ENCODE peak calls at places on chromosomes 12 and 14, in eight cellular contexts. P is fibroblast of pulmonary artery, V is AG04450, O is AG10803, L is fibroblast of mammary gland, K is GM20000, U is colonic mucosa, F is CD14-positive monocyte. J is an unnamed sample.

GRCh38 chr12:131091976-131092691 is 138.4 kb downstream of the ADGRD1 start:
- DNase-seq in P (no peak), V (no peak), O (no peak), L (no peak), K (no peak), U (no peak), F (peak; percentile 38), J (no peak)

GRCh38 chr14:75069811-75070145 is 337 bp downstream of the ZC2HC1C start:
- DNase-seq in P (no peak), V (no peak), O (no peak), L (no peak), K (no peak), U (no peak), F (no peak), J (no peak)

GRCh38 chr14:93269341-93270068 is 62.4 kb downstream of the UBR7 start:
- DNase-seq in P (peak; percentile 43), V (peak; percentile 38), O (peak; percentile 57), L (peak; percentile 92), K (no peak), U (no peak), F (no peak), J (no peak)

GRCh38 chr12:130671556-130671955 is 44.5 kb downstream of the RIMBP2 start:
- DNase-seq in P (no peak), V (no peak), O (no peak), L (no peak), K (no peak), U (no peak), F (no peak), J (no peak)

GRCh38 chr14:103382375-103382774 is 2.8 kb upstream of the MARK3 start:
- DNase-seq in P (peak; percentile 77), V (no peak), O (peak; percentile 82), L (peak; percentile 76), K (no peak), U (no peak), F (no peak), J (no peak)

GRCh38 chr12:132837693-132838463 is 9.2 kb upstream of the GOLGA3 start:
- DNase-seq in P (no peak), V (no peak), O (peak; percentile 31), L (peak; percentile 34), K (no peak), U (no peak), F (no peak), J (no peak)

GRCh38 chr14:64637735-64638473 is 66.3 kb upstream of the PLEKHG3 start:
- DNase-seq in P (no peak), V (no peak), O (peak; percentile 57), L (peak; percentile 12), K (no peak), U (no peak), F (no peak), J (no peak)

GRCh38 chr12:93404961-93405849 is 27.5 kb downstream of the NUDT4 start:
- DNase-seq in P (no peak), V (no peak), O (no peak), L (no peak), K (no peak), U (no peak), F (no peak), J (no peak)

GRCh38 chr14:102584871-102585869 is 7.3 kb upstream of the RCOR1 start:
- DNase-seq in P (peak; percentile 70), V (no peak), O (no peak), L (no peak), K (no peak), U (peak; percentile 50), F (no peak), J (peak; percentile 44)

GRCh38 chr14:29242755-29243340 is 476.3 kb downstream of the FOXG1 start:
- DNase-seq in P (peak; percentile 65), V (no peak), O (peak; percentile 16), L (peak; percentile 45), K (no peak), U (no peak), F (no peak), J (no peak)

GRCh38 chr12:131280426-131280825 is 326.7 kb downstream of the ADGRD1 start:
- DNase-seq in P (no peak), V (no peak), O (no peak), L (no peak), K (no peak), U (no peak), F (peak; percentile 22), J (no peak)

GRCh38 chr12:65894127-65894526 is 69.8 kb downstream of the HMGA2 start:
- DNase-seq in P (no peak), V (no peak), O (no peak), L (no peak), K (no peak), U (no peak), F (no peak), J (no peak)

GRCh38 chr12:108856170-108856427 is 1.3 kb downstream of the SSH1 start:
- DNase-seq in P (no peak), V (no peak), O (no peak), L (no peak), K (no peak), U (no peak), F (no peak), J (no peak)

GRCh38 chr12:128817115-128818015 is 6.4 kb downstream of the SLC15A4 start:
- DNase-seq in P (peak; percentile 60), V (no peak), O (peak; percentile 79), L (peak; percentile 82), K (peak; percentile 57), U (no peak), F (peak; percentile 73), J (no peak)

DNA sequence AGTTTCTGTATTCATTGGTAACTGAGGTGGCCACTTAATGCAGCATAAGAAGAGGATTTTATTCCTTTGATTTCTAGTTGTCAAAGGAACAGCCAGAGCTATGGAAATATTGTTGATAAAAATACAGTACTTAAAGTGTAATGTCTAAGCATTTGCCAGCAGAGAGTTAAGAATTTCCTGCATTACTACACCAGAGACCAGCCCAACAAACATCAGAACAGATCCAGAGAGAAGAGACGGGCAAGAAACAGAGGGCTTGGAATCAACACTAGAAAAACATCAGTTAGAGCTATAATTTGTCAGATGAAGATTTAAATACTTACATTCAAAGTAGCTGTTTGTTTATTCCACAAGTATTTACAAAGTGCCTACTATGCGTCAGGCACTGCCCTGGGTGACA is 77.9 kb downstream of the ST8SIA1 start:
- DNase-seq in P (peak; percentile 25), V (no peak), O (no peak), L (no peak), K (no peak), U (no peak), F (no peak), J (no peak)
- TF ChIP-seq CTCF in P (no peak), V (no peak), O (no peak), L (no peak), K (no peak), U (no peak), F (no peak), J (no peak)

DNA sequence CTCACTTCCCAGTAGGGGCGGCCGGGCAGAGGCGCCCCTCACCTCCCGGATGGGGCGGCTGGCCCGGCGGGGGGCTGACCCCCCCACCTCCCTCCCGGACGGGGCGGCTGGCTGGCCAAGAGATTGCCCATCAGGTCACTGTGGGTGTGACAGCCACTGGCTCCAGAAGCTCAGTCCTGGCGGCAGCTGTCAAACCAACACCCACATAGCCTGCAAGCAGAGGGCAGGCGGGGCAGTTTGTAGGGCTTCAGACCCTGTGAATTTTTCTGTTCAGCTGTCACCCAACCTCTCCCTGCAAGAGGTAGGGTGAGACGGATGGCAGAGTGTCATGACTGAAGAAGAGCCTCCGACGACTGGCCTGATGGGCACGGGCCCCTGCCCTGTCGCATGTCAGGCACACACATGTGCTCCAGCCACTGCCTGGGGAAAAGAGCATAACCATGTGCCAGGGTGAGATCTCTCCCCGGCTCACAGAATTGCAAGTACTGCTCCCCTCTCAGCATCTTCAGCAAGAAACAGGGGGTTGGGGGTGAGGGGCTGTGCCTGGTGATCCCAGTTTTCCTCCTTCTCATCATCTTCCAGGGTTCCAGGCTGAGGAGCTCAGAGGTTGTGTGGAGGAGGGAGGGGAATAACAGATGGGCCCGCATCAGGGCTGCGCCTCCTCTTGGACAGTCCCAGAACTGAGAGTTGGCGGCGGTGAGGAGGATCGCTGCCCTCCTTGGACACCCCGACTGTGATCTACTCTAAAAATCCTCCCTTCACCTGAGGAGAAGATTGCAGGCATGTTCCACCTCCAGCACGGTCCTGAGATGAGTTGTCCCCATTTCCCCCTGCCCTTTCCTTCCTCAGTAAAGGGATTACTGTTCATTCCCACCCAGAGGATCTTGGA is 11.2 kb upstream of the PRPH start:
- DNase-seq in P (no peak), V (no peak), O (no peak), L (no peak), K (no peak), U (no peak), F (no peak), J (no peak)
- TF ChIP-seq CTCF in P (peak; percentile 22), V (peak; percentile 17), O (peak; percentile 25), L (peak; percentile 17), K (no peak), U (no peak), F (peak; percentile 12), J (no peak)

GRCh38 chr12:4857472-4858291 is 52.0 kb upstream of the KCNA1 start:
- DNase-seq in P (peak; percentile 67), V (peak; percentile 20), O (peak; percentile 66), L (peak; percentile 64), K (peak; percentile 77), U (peak; percentile 80), F (peak; percentile 63), J (peak; percentile 80)
- TF ChIP-seq CTCF in P (peak; percentile 97), V (peak; percentile 97), O (peak; percentile 98), L (peak; percentile 92), K (peak; percentile 81), U (peak; percentile 87), F (peak; percentile 91), J (peak; percentile 90)

GRCh38 chr12:6666211-6666610 is 3.3 kb upstream of the ING4 start:
- DNase-seq in P (no peak), V (no peak), O (no peak), L (no peak), K (no peak), U (no peak), F (no peak), J (no peak)

GRCh38 chr12:6664902-6665301 is 2.0 kb upstream of the ING4 start:
- DNase-seq in P (no peak), V (no peak), O (peak; percentile 13), L (peak; percentile 26), K (no peak), U (no peak), F (no peak), J (no peak)

GRCh38 chr12:6672143-6672542 is 9.2 kb upstream of the ING4 start:
- DNase-seq in P (no peak), V (no peak), O (no peak), L (no peak), K (no peak), U (no peak), F (no peak), J (no peak)

GRCh38 chr12:6662906-6663742 is at the start of gene ING4:
- DNase-seq in P (peak; percentile 100), V (peak; percentile 99), O (peak; percentile 100), L (peak; percentile 99), K (peak; percentile 97), U (peak; percentile 97), F (peak; percentile 99), J (peak; percentile 88)

DNA sequence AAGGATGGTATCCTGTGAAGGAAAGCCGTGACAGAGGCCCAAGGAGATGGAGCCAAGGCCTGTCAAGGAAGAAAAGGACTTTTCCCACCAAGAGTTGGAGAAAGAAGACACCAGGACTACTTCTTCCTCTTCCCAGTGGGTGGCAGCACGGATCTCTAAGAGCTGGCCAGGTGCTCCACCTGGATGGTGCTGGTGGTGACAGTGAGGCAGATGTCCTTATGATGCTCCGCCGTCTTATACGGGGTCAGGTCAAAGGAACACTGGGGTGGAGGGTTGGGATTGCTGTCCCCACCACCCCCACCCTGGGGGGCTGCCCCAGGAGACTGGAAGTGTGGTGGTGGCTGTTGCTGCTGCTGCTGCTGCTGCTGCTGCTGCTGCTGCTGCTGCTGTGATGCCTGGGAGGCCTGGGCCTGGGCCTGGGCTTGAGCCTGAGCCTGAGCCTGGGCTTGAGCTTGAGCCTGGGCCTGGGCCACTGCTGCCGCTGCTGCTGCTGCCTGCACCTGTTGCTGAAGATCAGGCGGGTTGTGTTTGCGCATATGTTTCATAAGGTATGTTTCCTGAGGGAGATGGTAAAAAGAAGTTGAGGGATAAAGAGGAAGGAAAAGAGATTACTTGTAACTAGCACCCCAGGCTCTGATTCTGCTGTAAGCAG is 4.8 kb upstream of the ING4 start:
- DNase-seq in P (no peak), V (no peak), O (no peak), L (no peak), K (no peak), U (no peak), F (no peak), J (no peak)
- TF ChIP-seq CTCF in P (peak; percentile 21), V (no peak), O (no peak), L (peak; percentile 3), K (peak; percentile 12), U (peak; percentile 14), F (no peak), J (no peak)

J was measured in endothelial cell.